ENCODE peak calls at places on chromosomes 5 and 9, in four cellular contexts. Q is body of pancreas, P is spleen, I is breast epithelium. A is an unnamed sample.

GRCh38 chr5:15321771-15322170 is 178.2 kb upstream of the FBXL7 start:
- DNase-seq in Q (no peak), P (no peak), I (no peak), A (no peak)

GRCh38 chr5:4700082-4700481 is 440.0 kb upstream of the ADAMTS16 start:
- DNase-seq in P (no peak), Q (peak; percentile 58), I (peak; percentile 78), A (peak; percentile 83)

GRCh38 chr9:2919347-2919746 is 75.5 kb upstream of the PUM3 start:
- DNase-seq in Q (no peak), P (no peak), I (no peak), A (no peak)

GRCh38 chr5:1371602-1372342 is 26.9 kb upstream of the CLPTM1L start:
- DNase-seq in I (no peak), Q (no peak), P (peak; percentile 45), A (no peak)

GRCh38 chr5:61263561-61264272 is 68.3 kb upstream of the ZSWIM6 start:
- DNase-seq in Q (no peak), I (no peak), P (no peak), A (no peak)

GRCh38 chr5:13218518-13218917 is 726.0 kb downstream of the DNAH5 start:
- DNase-seq in Q (no peak), P (no peak), I (no peak), A (peak; percentile 17)

GRCh38 chr9:136056546-136057235 is 38.4 kb downstream of the NACC2 start:
- DNase-seq in I (no peak), P (no peak), Q (no peak), A (no peak)

GRCh38 chr5:58855851-58856739 is 273.2 kb downstream of the RAB3C start:
- DNase-seq in I (no peak), P (no peak), Q (no peak), A (no peak)

GRCh38 chr5:75734913-75735789 is 17.9 kb upstream of the POC5 start:
- DNase-seq in Q (peak; percentile 56), I (no peak), P (no peak), A (peak; percentile 76)

GRCh38 chr5:173454764-173455598 is 126.8 kb upstream of the STC2 start:
- DNase-seq in Q (peak; percentile 24), I (peak; percentile 52), P (no peak), A (no peak)

GRCh38 chr9:7935666-7936065 is 136.1 kb upstream of the DMAC1 start:
- DNase-seq in P (no peak), Q (no peak), I (no peak), A (no peak)

GRCh38 chr5:34867660-34868059 is 28.7 kb downstream of the TTC23L start:
- DNase-seq in Q (no peak), I (no peak), P (no peak), A (no peak)

GRCh38 chr5:53076014-53076413 is 33.5 kb downstream of the MOCS2 start:
- DNase-seq in I (no peak), Q (no peak), P (no peak), A (no peak)

GRCh38 chr5:147216552-147217154 is 18.2 kb upstream of the STK32A start:
- DNase-seq in Q (no peak), P (no peak), I (no peak), A (no peak)

GRCh38 chr9:79116064-79116463 is 455.7 kb upstream of the TLE4 start:
- DNase-seq in P (no peak), I (no peak), Q (no peak), A (no peak)

DNA sequence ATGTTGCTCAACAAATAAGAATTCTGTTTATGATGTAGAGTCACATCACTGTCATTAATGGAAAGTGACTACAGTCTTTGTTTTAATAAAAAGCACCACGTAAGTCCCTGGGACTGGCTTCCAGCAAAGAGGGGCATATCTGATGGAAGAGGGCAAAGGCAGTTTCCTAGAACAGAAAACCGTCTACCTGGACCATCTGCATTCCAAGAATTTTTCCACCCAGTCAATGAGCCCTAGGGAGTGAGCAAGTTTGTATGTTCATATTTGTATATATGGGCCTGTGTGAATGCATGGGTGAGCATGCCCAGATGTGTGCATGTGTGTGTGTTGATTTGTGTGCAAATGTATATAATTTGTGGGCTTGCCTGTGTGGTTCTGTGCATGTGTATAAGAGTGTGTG is 156.8 kb upstream of the SEMA6A start:
- DNase-seq in I (no peak), P (no peak), Q (no peak), A (no peak)
- H3K4me1 ChIP-seq in I (no peaks in the 10 kb centered on the region), P (no peaks in the 10 kb centered on the region), Q (peaks cover 8% of the 10 kb centered on the region), A (no peaks in the 10 kb centered on the region)

GRCh38 chr5:9188131-9188530 is 357.7 kb downstream of the SEMA5A start:
- DNase-seq in I (no peak), Q (no peak), P (no peak), A (no peak)
- H3K27ac ChIP-seq in I (peak overlapping the region; percentile 83), Q (no peak overlapping the region), P (no peak overlapping the region), A (no peak overlapping the region)

GRCh38 chr9:97982719-97983523 is at the start of gene ANP32B:
- DNase-seq in I (peak; percentile 88), Q (peak; percentile 89), P (peak; percentile 99), A (peak; percentile 87)
- TF ChIP-seq POLR2A in I (no peak), Q (peak; percentile 30), P (peak; percentile 9), A (no peak)

GRCh38 chr9:121981118-121981883 is 111.8 kb downstream of the TTLL11 start:
- DNase-seq in I (no peak), P (no peak), Q (no peak), A (no peak)

GRCh38 chr9:121975801-121976277 is 117.3 kb downstream of the TTLL11 start:
- DNase-seq in Q (peak; percentile 71), I (no peak), P (no peak), A (no peak)

GRCh38 chr9:121976751-121977150 is 116.4 kb downstream of the TTLL11 start:
- DNase-seq in I (no peak), Q (no peak), P (no peak), A (no peak)

GRCh38 chr9:121984726-121985402 is 108.2 kb downstream of the TTLL11 start:
- DNase-seq in I (no peak), P (no peak), Q (no peak), A (no peak)

GRCh38 chr9:121979736-121980135 is 113.4 kb downstream of the TTLL11 start:
- DNase-seq in I (no peak), Q (no peak), P (no peak), A (no peak)
- H3K4me1 ChIP-seq in I (no peaks in the 10 kb centered on the region), Q (peaks cover 35% of the 10 kb centered on the region), P (no peaks in the 10 kb centered on the region), A (peaks cover 6% of the 10 kb centered on the region)

DNA sequence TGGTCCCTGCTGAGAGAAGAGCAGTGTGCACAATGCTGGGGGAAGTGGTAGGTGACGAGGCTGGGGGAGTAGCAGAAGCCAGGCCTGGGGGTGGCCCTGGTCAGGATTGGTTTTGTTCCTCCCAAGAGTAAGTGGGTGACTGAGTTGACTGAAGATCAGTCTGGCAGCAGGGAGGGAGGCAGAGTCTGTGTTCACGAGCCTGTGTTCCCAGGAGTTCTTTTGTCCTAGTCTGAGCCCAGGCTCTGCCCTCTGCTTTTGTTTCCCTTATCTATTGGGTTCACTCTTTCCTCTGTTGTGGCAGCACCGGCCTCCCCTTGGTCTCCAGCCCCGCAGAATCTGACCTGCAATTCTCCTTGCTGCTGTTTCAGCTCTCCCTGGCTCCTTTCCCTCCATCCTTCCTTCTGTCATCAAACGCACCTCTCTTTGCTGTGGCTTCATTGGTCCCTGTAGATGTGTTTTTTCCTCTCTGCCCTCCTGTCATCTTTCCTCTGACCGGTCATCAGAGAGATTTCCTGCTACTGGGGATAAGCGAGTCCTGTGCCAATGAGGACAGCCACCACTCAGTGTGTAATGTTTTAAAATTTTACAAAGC is 607.4 kb downstream of the KIF4B start:
- DNase-seq in Q (no peak), I (no peak), P (no peak), A (no peak)
- H3K27ac ChIP-seq in Q (no peak overlapping the region), I (no peak overlapping the region), P (no peak overlapping the region), A (no peak overlapping the region)

GRCh38 chr9:36486933-36487481 is 85.7 kb upstream of the MELK start:
- DNase-seq in I (peak; percentile 19), Q (peak; percentile 53), P (peak; percentile 94), A (peak; percentile 70)
- TF ChIP-seq POLR2A in I (no peak), Q (no peak), P (no peak), A (no peak)